ENCODE peak calls at places on chromosomes 12 and 14, in six cellular contexts. One of them, this sample, is unnamed.

GRCh38 chr12:62866451-62867082 is 68.4 kb downstream of the PPM1H start:
- DNase-seq in choroid plexus epithelial cell: peak
- DNase-seq in A673: no peak
- DNase-seq in WTC11: peak
- DNase-seq in heart right ventricle: no peak
- DNase-seq in non-pigmented ciliary epithelial cell: peak
- DNase-seq in this sample: peak

GRCh38 chr12:76422878-76423438 is 74.7 kb upstream of the BBS10 start:
- DNase-seq in WTC11: no peak
- DNase-seq in non-pigmented ciliary epithelial cell: peak
- DNase-seq in A673: peak
- DNase-seq in choroid plexus epithelial cell: peak
- DNase-seq in heart right ventricle: no peak
- DNase-seq in this sample: peak

GRCh38 chr14:23008836-23009235 is 1.1 kb downstream of the C14orf93 start:
- DNase-seq in A673: peak
- DNase-seq in non-pigmented ciliary epithelial cell: no peak
- DNase-seq in heart right ventricle: no peak
- DNase-seq in WTC11: no peak
- DNase-seq in choroid plexus epithelial cell: no peak
- DNase-seq in this sample: no peak

GRCh38 chr12:76450690-76451089 is 102.5 kb upstream of the BBS10 start:
- DNase-seq in non-pigmented ciliary epithelial cell: peak
- DNase-seq in A673: peak
- DNase-seq in WTC11: no peak
- DNase-seq in heart right ventricle: no peak
- DNase-seq in choroid plexus epithelial cell: peak
- DNase-seq in this sample: peak

GRCh38 chr12:54324617-54325441 is at the start of gene COPZ1:
- DNase-seq in A673: peak
- DNase-seq in choroid plexus epithelial cell: peak
- DNase-seq in WTC11: peak
- DNase-seq in non-pigmented ciliary epithelial cell: peak
- DNase-seq in heart right ventricle: peak
- DNase-seq in this sample: peak

GRCh38 chr12:12770262-12770661 is 15.2 kb upstream of the APOLD1 start:
- DNase-seq in heart right ventricle: no peak
- DNase-seq in WTC11: no peak
- DNase-seq in non-pigmented ciliary epithelial cell: no peak
- DNase-seq in A673: no peak
- DNase-seq in choroid plexus epithelial cell: no peak
- DNase-seq in this sample: no peak

GRCh38 chr12:108825205-108825950 is 32.0 kb downstream of the SSH1 start:
- DNase-seq in choroid plexus epithelial cell: peak
- DNase-seq in heart right ventricle: no peak
- DNase-seq in A673: no peak
- DNase-seq in WTC11: no peak
- DNase-seq in non-pigmented ciliary epithelial cell: no peak
- DNase-seq in this sample: no peak

GRCh38 chr12:51377099-51377984 is 13.9 kb downstream of the GALNT6 start:
- DNase-seq in heart right ventricle: no peak
- DNase-seq in non-pigmented ciliary epithelial cell: no peak
- DNase-seq in A673: peak
- DNase-seq in WTC11: no peak
- DNase-seq in choroid plexus epithelial cell: no peak
- DNase-seq in this sample: no peak

GRCh38 chr12:34395056-34396005 is 373.0 kb downstream of the ALG10 start:
- DNase-seq in A673: no peak
- DNase-seq in WTC11: peak
- DNase-seq in heart right ventricle: peak
- DNase-seq in non-pigmented ciliary epithelial cell: no peak
- DNase-seq in choroid plexus epithelial cell: no peak
- DNase-seq in this sample: no peak

GRCh38 chr12:26940820-26941219 is 2.5 kb downstream of the FGFR1OP2 start:
- DNase-seq in non-pigmented ciliary epithelial cell: peak
- DNase-seq in heart right ventricle: no peak
- DNase-seq in A673: no peak
- DNase-seq in choroid plexus epithelial cell: peak
- DNase-seq in WTC11: no peak
- DNase-seq in this sample: no peak

GRCh38 chr12:58919271-58920101 is 818 bp downstream of the LRIG3 start:
- DNase-seq in heart right ventricle: no peak
- DNase-seq in choroid plexus epithelial cell: peak
- DNase-seq in WTC11: no peak
- DNase-seq in A673: peak
- DNase-seq in non-pigmented ciliary epithelial cell: no peak
- DNase-seq in this sample: no peak

GRCh38 chr12:29537292-29537691 is 39.8 kb upstream of the OVCH1 start:
- DNase-seq in heart right ventricle: no peak
- DNase-seq in choroid plexus epithelial cell: peak
- DNase-seq in WTC11: no peak
- DNase-seq in A673: no peak
- DNase-seq in non-pigmented ciliary epithelial cell: peak
- DNase-seq in this sample: no peak

GRCh38 chr12:18747960-18748359 is 10.0 kb downstream of the CAPZA3 start:
- DNase-seq in non-pigmented ciliary epithelial cell: peak
- DNase-seq in WTC11: no peak
- DNase-seq in choroid plexus epithelial cell: peak
- DNase-seq in A673: no peak
- DNase-seq in heart right ventricle: no peak
- DNase-seq in this sample: peak

GRCh38 chr14:60768602-60769001 is 34.0 kb downstream of the MNAT1 start:
- DNase-seq in heart right ventricle: no peak
- DNase-seq in A673: no peak
- DNase-seq in choroid plexus epithelial cell: no peak
- DNase-seq in non-pigmented ciliary epithelial cell: no peak
- DNase-seq in WTC11: no peak
- DNase-seq in this sample: no peak

GRCh38 chr14:76644875-76645518 is 116.3 kb upstream of the VASH1 start:
- DNase-seq in heart right ventricle: peak
- DNase-seq in non-pigmented ciliary epithelial cell: peak
- DNase-seq in choroid plexus epithelial cell: peak
- DNase-seq in WTC11: peak
- DNase-seq in A673: peak
- DNase-seq in this sample: no peak

GRCh38 chr12:48001426-48002178 is 2.7 kb downstream of the COL2A1 start:
- DNase-seq in A673: peak
- DNase-seq in heart right ventricle: peak
- DNase-seq in choroid plexus epithelial cell: no peak
- DNase-seq in non-pigmented ciliary epithelial cell: no peak
- DNase-seq in WTC11: peak
- DNase-seq in this sample: no peak

GRCh38 chr12:110079477-110080400 is 31.4 kb upstream of the C12orf76 start:
- DNase-seq in heart right ventricle: peak
- DNase-seq in A673: no peak
- DNase-seq in choroid plexus epithelial cell: peak
- DNase-seq in WTC11: no peak
- DNase-seq in non-pigmented ciliary epithelial cell: no peak
- DNase-seq in this sample: no peak

GRCh38 chr12:131775124-131775903 is 52.9 kb upstream of the MMP17 start:
- DNase-seq in WTC11: no peak
- DNase-seq in heart right ventricle: no peak
- DNase-seq in non-pigmented ciliary epithelial cell: no peak
- DNase-seq in choroid plexus epithelial cell: no peak
- DNase-seq in A673: no peak
- DNase-seq in this sample: no peak

GRCh38 chr12:39905152-39905551 is 200.7 kb downstream of the SLC2A13 start:
- DNase-seq in WTC11: no peak
- DNase-seq in A673: no peak
- DNase-seq in choroid plexus epithelial cell: peak
- DNase-seq in non-pigmented ciliary epithelial cell: no peak
- DNase-seq in heart right ventricle: peak
- DNase-seq in this sample: peak

GRCh38 chr12:107415834-107416233 is 269.8 kb upstream of the PWP1 start:
- DNase-seq in WTC11: no peak
- DNase-seq in choroid plexus epithelial cell: no peak
- DNase-seq in heart right ventricle: no peak
- DNase-seq in non-pigmented ciliary epithelial cell: peak
- DNase-seq in A673: no peak
- DNase-seq in this sample: peak

GRCh38 chr12:12720637-12721250 is 3.6 kb downstream of the CDKN1B start:
- DNase-seq in choroid plexus epithelial cell: no peak
- DNase-seq in heart right ventricle: no peak
- DNase-seq in WTC11: no peak
- DNase-seq in non-pigmented ciliary epithelial cell: no peak
- DNase-seq in A673: no peak
- DNase-seq in this sample: no peak

GRCh38 chr12:3214508-3215365 is 137.6 kb downstream of the TSPAN9 start:
- DNase-seq in non-pigmented ciliary epithelial cell: no peak
- DNase-seq in choroid plexus epithelial cell: no peak
- DNase-seq in heart right ventricle: no peak
- DNase-seq in WTC11: peak
- DNase-seq in A673: no peak
- DNase-seq in this sample: no peak

GRCh38 chr12:93015970-93016751 is 87.1 kb upstream of the EEA1 start:
- DNase-seq in WTC11: no peak
- DNase-seq in heart right ventricle: no peak
- DNase-seq in choroid plexus epithelial cell: peak
- DNase-seq in non-pigmented ciliary epithelial cell: no peak
- DNase-seq in A673: no peak
- DNase-seq in this sample: no peak

GRCh38 chr14:92625213-92625612 is 111.6 kb downstream of the RIN3 start:
- DNase-seq in non-pigmented ciliary epithelial cell: no peak
- DNase-seq in WTC11: no peak
- DNase-seq in choroid plexus epithelial cell: peak
- DNase-seq in heart right ventricle: no peak
- DNase-seq in A673: no peak
- DNase-seq in this sample: peak

GRCh38 chr14:72615511-72616121 is 278.3 kb downstream of the DPF3 start:
- DNase-seq in heart right ventricle: no peak
- DNase-seq in choroid plexus epithelial cell: peak
- DNase-seq in WTC11: no peak
- DNase-seq in A673: peak
- DNase-seq in non-pigmented ciliary epithelial cell: no peak
- DNase-seq in this sample: no peak

GRCh38 chr12:116533343-116534248 is 25.6 kb upstream of the MAP1LC3B2 start:
- DNase-seq in WTC11: peak
- DNase-seq in A673: peak
- DNase-seq in heart right ventricle: peak
- DNase-seq in choroid plexus epithelial cell: peak
- DNase-seq in non-pigmented ciliary epithelial cell: no peak
- DNase-seq in this sample: no peak

GRCh38 chr12:14958361-14959125 is 2.9 kb downstream of the ARHGDIB start:
- DNase-seq in heart right ventricle: no peak
- DNase-seq in A673: no peak
- DNase-seq in non-pigmented ciliary epithelial cell: no peak
- DNase-seq in WTC11: no peak
- DNase-seq in choroid plexus epithelial cell: peak
- DNase-seq in this sample: no peak

GRCh38 chr14:83709116-83709515 is 1820.8 kb upstream of the FLRT2 start:
- DNase-seq in heart right ventricle: no peak
- DNase-seq in WTC11: no peak
- DNase-seq in A673: no peak
- DNase-seq in choroid plexus epithelial cell: peak
- DNase-seq in non-pigmented ciliary epithelial cell: no peak
- DNase-seq in this sample: no peak

GRCh38 chr14:56515739-56516138 is 63.9 kb upstream of the TMEM260 start:
- DNase-seq in A673: no peak
- DNase-seq in choroid plexus epithelial cell: no peak
- DNase-seq in WTC11: no peak
- DNase-seq in heart right ventricle: no peak
- DNase-seq in non-pigmented ciliary epithelial cell: no peak
- DNase-seq in this sample: no peak

GRCh38 chr12:69066420-69067373 is 133.7 kb upstream of the CPM start:
- DNase-seq in A673: no peak
- DNase-seq in WTC11: no peak
- DNase-seq in non-pigmented ciliary epithelial cell: no peak
- DNase-seq in heart right ventricle: peak
- DNase-seq in choroid plexus epithelial cell: no peak
- DNase-seq in this sample: no peak

GRCh38 chr12:98084950-98085349 is 430.4 kb upstream of the TMPO start:
- DNase-seq in heart right ventricle: no peak
- DNase-seq in choroid plexus epithelial cell: no peak
- DNase-seq in A673: peak
- DNase-seq in non-pigmented ciliary epithelial cell: no peak
- DNase-seq in WTC11: no peak
- DNase-seq in this sample: no peak

GRCh38 chr12:92717202-92717601 is 14.4 kb downstream of the PLEKHG7 start:
- DNase-seq in choroid plexus epithelial cell: peak
- DNase-seq in non-pigmented ciliary epithelial cell: no peak
- DNase-seq in WTC11: peak
- DNase-seq in heart right ventricle: no peak
- DNase-seq in A673: peak
- DNase-seq in this sample: no peak

GRCh38 chr12:62472472-62472871 is 5.8 kb downstream of the MON2 start:
- DNase-seq in A673: no peak
- DNase-seq in choroid plexus epithelial cell: no peak
- DNase-seq in heart right ventricle: no peak
- DNase-seq in WTC11: no peak
- DNase-seq in non-pigmented ciliary epithelial cell: no peak
- DNase-seq in this sample: no peak

GRCh38 chr14:50542941-50543418 is 10.6 kb upstream of the MAP4K5 start:
- DNase-seq in heart right ventricle: no peak
- DNase-seq in A673: peak
- DNase-seq in non-pigmented ciliary epithelial cell: no peak
- DNase-seq in choroid plexus epithelial cell: peak
- DNase-seq in WTC11: no peak
- DNase-seq in this sample: no peak

GRCh38 chr14:49879683-49880204 is 13.1 kb upstream of the ARF6 start:
- DNase-seq in non-pigmented ciliary epithelial cell: no peak
- DNase-seq in WTC11: peak
- DNase-seq in A673: peak
- DNase-seq in choroid plexus epithelial cell: peak
- DNase-seq in heart right ventricle: no peak
- DNase-seq in this sample: no peak

GRCh38 chr14:35366048-35366428 is 38.5 kb downstream of the NFKBIA start:
- DNase-seq in non-pigmented ciliary epithelial cell: no peak
- DNase-seq in choroid plexus epithelial cell: no peak
- DNase-seq in WTC11: no peak
- DNase-seq in heart right ventricle: no peak
- DNase-seq in A673: no peak
- DNase-seq in this sample: no peak

GRCh38 chr12:4274960-4275868 is 1.7 kb downstream of the CCND2 start:
- DNase-seq in A673: no peak
- DNase-seq in WTC11: no peak
- DNase-seq in choroid plexus epithelial cell: peak
- DNase-seq in heart right ventricle: peak
- DNase-seq in non-pigmented ciliary epithelial cell: no peak
- DNase-seq in this sample: no peak

GRCh38 chr12:77179515-77179914 is 114.1 kb upstream of the E2F7 start:
- DNase-seq in WTC11: no peak
- DNase-seq in non-pigmented ciliary epithelial cell: no peak
- DNase-seq in heart right ventricle: no peak
- DNase-seq in choroid plexus epithelial cell: no peak
- DNase-seq in A673: no peak
- DNase-seq in this sample: no peak

GRCh38 chr12:110581951-110582285 is 1.2 kb downstream of the PPTC7 start:
- DNase-seq in A673: peak
- DNase-seq in WTC11: no peak
- DNase-seq in non-pigmented ciliary epithelial cell: no peak
- DNase-seq in heart right ventricle: no peak
- DNase-seq in choroid plexus epithelial cell: peak
- DNase-seq in this sample: no peak

GRCh38 chr14:98926151-98926550 is 345.8 kb downstream of the BCL11B start:
- DNase-seq in heart right ventricle: no peak
- DNase-seq in choroid plexus epithelial cell: no peak
- DNase-seq in WTC11: no peak
- DNase-seq in A673: no peak
- DNase-seq in non-pigmented ciliary epithelial cell: no peak
- DNase-seq in this sample: no peak